ENCODE peak calls at places on chromosomes 4 and X, in nine cellular contexts. L is astrocyte, A is WTC11, J is BJ, K is WERI-Rb-1, X is tibial artery, Q is pancreas, C is chondrocyte, V is lower lobe of right lung. G is an unnamed sample.

GRCh38 chr4:169270156-169270809 is 473 bp downstream of the SH3RF1 start:
- DNase-seq in L (peak; percentile 29), A (peak; percentile 59), J (no peak), K (peak; percentile 72), X (peak; percentile 87), Q (peak; percentile 80), C (peak; percentile 90), V (peak; percentile 75), G (no peak)

GRCh38 chr4:71456841-71457240 is 118.0 kb downstream of the SLC4A4 start:
- DNase-seq in L (peak; percentile 62), A (no peak), J (peak; percentile 66), K (no peak), X (no peak), Q (no peak), C (no peak), V (no peak), G (peak; percentile 97)

GRCh38 chr4:157222764-157223145 is 2.2 kb downstream of the GRIA2 start:
- DNase-seq in L (peak; percentile 13), A (no peak), J (no peak), K (no peak), X (no peak), Q (no peak), C (peak; percentile 41), V (no peak), G (no peak)

GRCh38 chr4:26181616-26182015 is 139.2 kb upstream of the RBPJ start:
- DNase-seq in L (peak; percentile 38), A (no peak), J (no peak), K (no peak), X (no peak), Q (no peak), C (no peak), V (no peak), G (peak; percentile 73)

GRCh38 chr4:83865417-83866150 is 329.7 kb downstream of the GPAT3 start:
- DNase-seq in L (peak; percentile 16), A (no peak), J (no peak), K (no peak), X (no peak), Q (no peak), C (no peak), V (no peak), G (no peak)

GRCh38 chr4:15077969-15078368 is 75.7 kb downstream of the CPEB2 start:
- DNase-seq in L (peak; percentile 53), A (no peak), J (no peak), K (no peak), X (no peak), Q (no peak), C (no peak), V (no peak), G (no peak)

GRCh38 chr4:21447320-21448055 is 501.1 kb downstream of the KCNIP4 start:
- DNase-seq in L (no peak), A (no peak), J (no peak), K (no peak), X (no peak), Q (no peak), C (no peak), V (no peak), G (no peak)

GRCh38 chrX:41923925-41924693 is 755 bp upstream of the CASK start:
- DNase-seq in L (peak; percentile 39), A (no peak), J (no peak), K (peak; percentile 33), X (peak; percentile 54), Q (no peak), C (no peak), V (peak; percentile 41), G (peak; percentile 13)

GRCh38 chr4:177163532-177163931 is 146.1 kb upstream of the NEIL3 start:
- DNase-seq in L (peak; percentile 73), A (no peak), J (no peak), K (no peak), X (no peak), Q (no peak), C (no peak), V (no peak), G (peak; percentile 41)

GRCh38 chr4:108114503-108114902 is 54.2 kb downstream of the LEF1 start:
- DNase-seq in L (no peak), A (no peak), J (no peak), K (no peak), X (no peak), Q (no peak), C (no peak), V (no peak), G (no peak)

GRCh38 chr4:48571471-48571870 is 81.4 kb downstream of the ZAR1 start:
- DNase-seq in L (no peak), A (no peak), J (no peak), K (no peak), X (no peak), Q (no peak), C (no peak), V (no peak), G (no peak)

GRCh38 chr4:75555294-75556164 is at the start of gene ODAPH:
- DNase-seq in L (peak; percentile 86), A (no peak), J (no peak), K (peak; percentile 14), X (no peak), Q (no peak), C (no peak), V (no peak), G (peak; percentile 55)

GRCh38 chrX:113996781-113997180 is 587.1 kb upstream of the HTR2C start:
- DNase-seq in L (no peak), A (no peak), J (no peak), K (no peak), X (no peak), Q (no peak), C (no peak), V (no peak), G (no peak)

GRCh38 chr4:100348472-100348871 is 158.2 kb upstream of the DDIT4L start:
- DNase-seq in L (peak; percentile 76), A (no peak), J (no peak), K (no peak), X (no peak), Q (no peak), C (no peak), V (no peak), G (peak; percentile 68)

GRCh38 chr4:138307319-138307718 is 65.2 kb upstream of the SLC7A11 start:
- DNase-seq in L (no peak), A (no peak), J (no peak), K (no peak), X (no peak), Q (no peak), C (no peak), V (no peak), G (no peak)

GRCh38 chr4:12421364-12421763 is 992.7 kb upstream of the HS3ST1 start:
- DNase-seq in L (no peak), A (no peak), J (no peak), K (no peak), X (no peak), Q (no peak), C (no peak), V (no peak), G (no peak)

GRCh38 chr4:151992755-151993154 is 231.9 kb upstream of the GATB start:
- DNase-seq in L (no peak), A (no peak), J (no peak), K (no peak), X (no peak), Q (no peak), C (no peak), V (no peak), G (no peak)

GRCh38 chr4:48307528-48307927 is 33.8 kb upstream of the SLAIN2 start:
- DNase-seq in L (no peak), A (no peak), J (no peak), K (no peak), X (no peak), Q (no peak), C (no peak), V (no peak), G (no peak)

GRCh38 chr4:124943938-124944337 is 231.4 kb upstream of the ANKRD50 start:
- DNase-seq in L (no peak), A (no peak), J (no peak), K (no peak), X (no peak), Q (no peak), C (no peak), V (no peak), G (no peak)
- TF ChIP-seq CTCF in L (no peak), A (peak; percentile 13), J (no peak), K (no peak), X (no peak), Q (no peak), C (no peak), V (no peak), G (no peak)

DNA sequence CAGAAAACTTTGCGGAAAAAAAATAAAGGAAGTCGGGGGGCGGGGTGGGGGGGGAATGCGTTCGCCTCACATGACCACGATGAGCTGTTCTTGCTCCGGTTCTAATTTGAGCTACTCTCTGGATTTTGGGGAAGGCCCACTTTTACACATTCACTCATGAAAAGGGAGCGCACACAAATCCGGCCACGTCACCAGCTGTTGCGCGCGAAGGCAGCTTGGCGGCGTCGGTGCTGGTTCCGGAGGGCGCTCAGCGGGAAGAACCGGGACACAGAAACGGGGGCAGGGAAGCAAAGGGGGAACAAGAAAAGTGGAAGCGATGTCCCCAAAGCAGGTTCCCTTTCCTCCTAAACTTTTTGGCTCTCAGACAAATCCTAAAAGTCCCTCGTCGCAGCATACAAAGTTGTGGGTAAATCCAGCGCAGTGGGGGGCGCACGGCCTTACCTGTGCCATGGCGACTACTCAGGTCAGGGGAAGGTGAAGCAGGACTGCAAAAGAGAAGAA is 590 bp downstream of the ANXA5 start:
- DNase-seq in L (peak; percentile 79), A (peak; percentile 57), J (no peak), K (peak; percentile 52), X (peak; percentile 92), Q (peak; percentile 63), C (no peak), V (peak; percentile 86), G (peak; percentile 82)
- TF ChIP-seq CTCF in L (no peak), A (no peak), J (peak; percentile 10), K (no peak), X (peak; percentile 29), Q (no peak), C (peak; percentile 40), V (peak; percentile 20), G (no peak)

DNA sequence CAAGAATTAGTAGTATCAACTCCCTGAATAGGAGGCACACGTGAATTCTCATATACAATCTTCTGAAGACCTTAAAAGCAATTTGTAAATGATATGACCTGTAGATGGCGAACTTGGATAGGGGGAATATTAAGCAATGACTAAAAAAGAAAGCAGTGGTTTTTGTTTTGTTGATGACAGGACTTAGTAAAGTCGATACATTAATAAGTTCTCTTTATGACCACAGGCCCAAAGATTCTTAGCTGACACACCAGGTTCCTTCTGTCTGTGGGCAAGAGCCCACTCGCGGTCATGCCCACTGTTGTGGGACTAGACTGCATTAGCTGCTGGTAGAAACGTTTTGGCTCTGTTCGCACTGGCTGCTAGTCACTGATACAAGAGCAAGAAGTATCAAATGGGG is 30.8 kb downstream of the ALPK1 start:
- DNase-seq in L (peak; percentile 21), A (no peak), J (no peak), K (no peak), X (no peak), Q (no peak), C (no peak), V (no peak), G (peak; percentile 58)
- TF ChIP-seq CTCF in L (peak; percentile 51), A (peak; percentile 36), J (peak; percentile 57), K (peak; percentile 0), X (peak; percentile 18), Q (peak; percentile 17), C (peak; percentile 84), V (peak; percentile 37), G (peak; percentile 83)

DNA sequence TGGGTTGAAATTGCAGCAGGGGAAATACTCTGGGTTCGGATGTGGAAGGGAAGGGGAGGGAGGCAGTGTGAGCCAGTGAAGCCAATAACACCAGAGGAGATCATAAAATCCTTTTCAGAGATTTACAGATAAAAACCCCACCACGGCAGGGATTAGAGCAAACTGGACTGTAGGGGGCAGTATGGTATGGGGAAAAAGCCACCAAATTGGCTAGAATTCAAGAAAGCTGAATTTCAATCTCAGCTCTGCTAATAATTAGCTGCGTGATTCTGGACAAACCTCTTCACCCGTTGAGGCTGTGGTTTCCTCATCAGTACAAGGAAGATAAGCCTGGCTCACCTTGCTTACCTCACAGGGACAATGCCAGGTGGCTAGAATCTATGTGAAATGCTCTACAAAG is 108.1 kb downstream of the ATG4A start:
- DNase-seq in L (no peak), A (peak; percentile 18), J (no peak), K (peak; percentile 18), X (no peak), Q (no peak), C (no peak), V (no peak), G (peak; percentile 1)
- TF ChIP-seq CTCF in L (peak; percentile 52), A (peak; percentile 40), J (peak; percentile 44), K (peak; percentile 69), X (peak; percentile 43), Q (no peak), C (peak; percentile 89), V (peak; percentile 43), G (peak; percentile 77)

G was measured in HFFc6.